ENCODE peak calls at places on chromosomes 2 and 18, in five cellular contexts. E, L, K, Y and I are unnamed samples.

GRCh38 chr18:74683573-74683972 is 85.9 kb downstream of the ZNF407 start:
- DNase-seq in E (no peak), L (no peak), K (no peak), Y (no peak), I (peak; percentile 6)

GRCh38 chr2:42881732-42882131 is 89.3 kb upstream of the HAAO start:
- DNase-seq in E (no peak), L (no peak), K (peak; percentile 50), Y (no peak), I (no peak)

GRCh38 chr2:233165895-233166661 is 85.4 kb upstream of the ATG16L1 start:
- DNase-seq in E (no peak), L (no peak), K (no peak), Y (no peak), I (no peak)

GRCh38 chr2:173434729-173435345 is 80.2 kb downstream of the CDCA7 start:
- DNase-seq in E (no peak), L (no peak), K (no peak), Y (no peak), I (no peak)

GRCh38 chr2:237389831-237390230 is 24.1 kb downstream of the COL6A3 start:
- DNase-seq in E (no peak), L (no peak), K (no peak), Y (no peak), I (no peak)

GRCh38 chr18:76679259-76679658 is 143.1 kb upstream of the ZNF236 start:
- DNase-seq in E (peak; percentile 71), L (no peak), K (no peak), Y (no peak), I (peak; percentile 32)

GRCh38 chr2:129923265-129924141 is 56.0 kb upstream of the RAB6C start:
- DNase-seq in E (peak; percentile 90), L (peak; percentile 88), K (peak; percentile 37), Y (peak; percentile 59), I (peak; percentile 43)

GRCh38 chr2:100554788-100555407 is 7.9 kb upstream of the PDCL3 start:
- DNase-seq in E (no peak), L (no peak), K (no peak), Y (no peak), I (no peak)

GRCh38 chr2:158935617-158936016 is 32.8 kb upstream of the TANC1 start:
- DNase-seq in E (no peak), L (no peak), K (no peak), Y (peak; percentile 14), I (no peak)

GRCh38 chr18:59063300-59063895 is 76.3 kb upstream of the SEC11C start:
- DNase-seq in E (no peak), L (no peak), K (no peak), Y (no peak), I (peak; percentile 30)

GRCh38 chr2:41949091-41949490 is 98.7 kb upstream of the PKDCC start:
- DNase-seq in E (no peak), L (no peak), K (no peak), Y (no peak), I (no peak)

GRCh38 chr2:235642446-235643107 is 148.7 kb downstream of the AGAP1 start:
- DNase-seq in E (no peak), L (no peak), K (peak; percentile 82), Y (no peak), I (peak; percentile 91)

GRCh38 chr18:46427216-46427995 is 229.6 kb downstream of the LOXHD1 start:
- DNase-seq in E (no peak), L (no peak), K (no peak), Y (no peak), I (no peak)

GRCh38 chr2:67917332-67918054 is 145.3 kb downstream of the C1D start:
- DNase-seq in E (no peak), L (no peak), K (peak; percentile 92), Y (no peak), I (peak; percentile 86)

GRCh38 chr2:66853585-66853984 is 418.7 kb downstream of the MEIS1 start:
- DNase-seq in E (no peak), L (no peak), K (peak; percentile 72), Y (no peak), I (no peak)

GRCh38 chr18:7177131-7177744 is 53.7 kb upstream of the LRRC30 start:
- DNase-seq in E (no peak), L (no peak), K (peak; percentile 85), Y (peak; percentile 50), I (peak; percentile 60)

GRCh38 chr18:76376668-76377358 is 118.2 kb downstream of the ZNF516 start:
- DNase-seq in E (no peak), L (no peak), K (no peak), Y (no peak), I (no peak)

GRCh38 chr18:47175283-47175894 is 775 bp downstream of the IER3IP1 start:
- DNase-seq in E (no peak), L (no peak), K (no peak), Y (no peak), I (peak; percentile 54)

GRCh38 chr2:26613241-26614204 is 27.6 kb downstream of the CIB4 start:
- DNase-seq in E (no peak), L (peak; percentile 52), K (no peak), Y (no peak), I (no peak)

GRCh38 chr18:25678226-25678625 is 326.3 kb upstream of the ZNF521 start:
- DNase-seq in E (no peak), L (no peak), K (no peak), Y (no peak), I (no peak)

GRCh38 chr2:177735318-177735803 is 337.2 kb downstream of the PDE11A start:
- DNase-seq in E (no peak), L (no peak), K (no peak), Y (no peak), I (no peak)

GRCh38 chr2:219002395-219003266 is 9.4 kb upstream of the CRYBA2 start:
- DNase-seq in E (peak; percentile 92), L (peak; percentile 96), K (no peak), Y (peak; percentile 59), I (no peak)

GRCh38 chr2:240778426-240778825 is 41.6 kb downstream of the KIF1A start:
- DNase-seq in E (no peak), L (no peak), K (no peak), Y (no peak), I (no peak)

GRCh38 chr2:173353556-173353955 is 1.1 kb upstream of the CDCA7 start:
- DNase-seq in E (no peak), L (no peak), K (no peak), Y (peak; percentile 4), I (no peak)

GRCh38 chr2:36355157-36355889 is at the start of gene CRIM1:
- DNase-seq in E (peak; percentile 88), L (peak; percentile 84), K (peak; percentile 91), Y (peak; percentile 81), I (peak; percentile 94)

GRCh38 chr2:60725466-60725865 is 30.6 kb upstream of the PAPOLG start:
- DNase-seq in E (no peak), L (no peak), K (no peak), Y (no peak), I (no peak)

GRCh38 chr18:52152036-52152435 is 188.0 kb upstream of the DCC start:
- DNase-seq in E (no peak), L (no peak), K (no peak), Y (no peak), I (no peak)

GRCh38 chr2:241762933-241763369 is 13.7 kb upstream of the GAL3ST2 start:
- DNase-seq in E (peak; percentile 14), L (peak; percentile 31), K (no peak), Y (no peak), I (no peak)

GRCh38 chr18:13217971-13218375 is 587 bp upstream of the LDLRAD4 start:
- DNase-seq in E (no peak), L (peak; percentile 68), K (no peak), Y (no peak), I (peak; percentile 9)

GRCh38 chr2:241232736-241233575 is 44.5 kb downstream of the ANO7 start:
- DNase-seq in E (no peak), L (no peak), K (no peak), Y (no peak), I (no peak)

GRCh38 chr2:200585730-200586643 is at the start of gene AOX1:
- DNase-seq in E (peak; percentile 86), L (peak; percentile 87), K (peak; percentile 45), Y (peak; percentile 52), I (peak; percentile 66)

GRCh38 chr2:232229296-232229916 is 149.1 kb upstream of the ALPP start:
- DNase-seq in E (no peak), L (no peak), K (peak; percentile 40), Y (no peak), I (peak; percentile 84)

GRCh38 chr2:27980242-27980641 is 89.7 kb downstream of the BABAM2 start:
- DNase-seq in E (no peak), L (no peak), K (no peak), Y (no peak), I (no peak)

GRCh38 chr2:166314022-166314759 is 61.6 kb downstream of the SCN9A start:
- DNase-seq in E (no peak), L (no peak), K (peak; percentile 94), Y (no peak), I (peak; percentile 71)

GRCh38 chr18:59718108-59719057 is 21.2 kb upstream of the CCBE1 start:
- DNase-seq in E (no peak), L (no peak), K (peak; percentile 95), Y (no peak), I (peak; percentile 28)

GRCh38 chr2:133293544-133294270 is 274.6 kb downstream of the NCKAP5 start:
- DNase-seq in E (no peak), L (no peak), K (peak; percentile 82), Y (no peak), I (peak; percentile 68)

GRCh38 chr2:101153811-101154210 is 2.6 kb upstream of the TBC1D8 start:
- DNase-seq in E (no peak), L (no peak), K (no peak), Y (no peak), I (no peak)

GRCh38 chr2:120384486-120385354 is 38.8 kb downstream of the INHBB start:
- DNase-seq in E (no peak), L (no peak), K (no peak), Y (no peak), I (no peak)

GRCh38 chr2:68487773-68488355 is 20.5 kb downstream of the APLF start:
- DNase-seq in E (no peak), L (no peak), K (peak; percentile 53), Y (no peak), I (peak; percentile 44)

GRCh38 chr2:112601754-112602153 is 17.3 kb downstream of the CHCHD5 start:
- DNase-seq in E (no peak), L (no peak), K (no peak), Y (no peak), I (no peak)
- H4K91ac ChIP-seq in E (no peak overlapping the region), L (no peak overlapping the region), K (no peak overlapping the region), Y (no peak overlapping the region), I (peak overlapping the region; percentile 78)

DNA sequence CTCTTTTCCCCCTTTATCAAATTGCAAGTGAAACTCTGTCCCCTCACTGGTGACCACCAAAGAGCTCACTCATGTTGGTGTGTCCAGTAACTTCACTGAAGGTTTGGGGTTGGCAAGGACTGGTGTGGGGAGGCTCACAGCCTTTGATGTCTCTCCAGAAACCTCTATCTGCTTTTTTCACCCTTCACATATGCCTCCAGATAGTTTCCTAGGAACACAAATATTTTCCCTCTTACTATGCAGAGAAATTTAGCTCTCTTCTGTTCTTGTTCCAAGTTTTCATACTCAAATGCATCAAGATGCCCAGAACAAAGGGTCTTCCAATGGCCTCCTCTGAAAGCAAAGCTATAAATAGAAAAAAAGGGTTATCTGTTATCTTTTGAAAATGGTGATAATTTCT is 20.7 kb downstream of the DTNA start:
- DNase-seq in E (no peak), L (no peak), K (no peak), Y (no peak), I (no peak)
- H2BK15ac ChIP-seq in E (no peak overlapping the region), L (no peak overlapping the region), K (no peak overlapping the region), Y (no peak overlapping the region), I (no peak overlapping the region)

GRCh38 chr2:184598313-184599053 is at the start of gene ZNF804A:
- DNase-seq in E (peak; percentile 49), L (peak; percentile 63), K (peak; percentile 52), Y (peak; percentile 50), I (peak; percentile 83)
- H4K91ac ChIP-seq in E (no peak within 1 kb of the TSS), L (no peak within 1 kb of the TSS), K (peak within 1 kb of the TSS; percentile 94), Y (no peak within 1 kb of the TSS), I (peak within 1 kb of the TSS; percentile 96)

GRCh38 chr2:189285962-189286648 is 106.5 kb upstream of the COL5A2 start:
- DNase-seq in E (no peak), L (no peak), K (peak; percentile 92), Y (no peak), I (peak; percentile 97)
- H2BK15ac ChIP-seq in E (no peak overlapping the region), L (no peak overlapping the region), K (peak overlapping the region; percentile 57), Y (no peak overlapping the region), I (no peak overlapping the region)